ENCODE peak calls at places on chromosomes 11 and 22, in six cellular contexts. X is neural progenitor cell, W is PC-3, J is GM23248, U is mammary epithelial cell, R is PC-9. H is an unnamed sample. For H3K36me3, the result is how much of the 10 kb centered on the place peaks cover.

GRCh38 chr22:48781868-48782267 is 1045.8 kb downstream of the BRD1 start:
- DNase-seq in X (no peak), W (no peak), J (no peak), U (no peak), R (no peak), H (no peak)

GRCh38 chr11:37504925-37505324 is 906.9 kb upstream of the RAG2 start:
- DNase-seq in X (no peak), W (peak), J (peak), U (peak), R (peak), H (no peak)

GRCh38 chr11:96275807-96276594 is 67.0 kb downstream of the MAML2 start:
- DNase-seq in X (no peak), W (no peak), J (peak), U (no peak), R (no peak), H (no peak)

GRCh38 chr11:103433380-103433779 is 324.2 kb downstream of the DYNC2H1 start:
- DNase-seq in X (no peak), W (peak), J (peak), U (peak), R (peak), H (no peak)

GRCh38 chr22:30294830-30295229 is 5.5 kb upstream of the CASTOR1 start:
- DNase-seq in X (no peak), W (no peak), J (no peak), U (no peak), R (no peak), H (no peak)

GRCh38 chr11:5891216-5891800 is 1.7 kb upstream of the OR52E5 start:
- DNase-seq in X (no peak), W (peak), J (peak), U (peak), R (no peak), H (peak)

GRCh38 chr11:69817265-69818236 is 1.7 kb downstream of the FGF3 start:
- DNase-seq in X (peak), W (peak), J (peak), U (peak), R (no peak), H (no peak)

GRCh38 chr11:8342821-8343681 is 79.4 kb upstream of the LMO1 start:
- DNase-seq in X (no peak), W (peak), J (no peak), U (peak), R (peak), H (peak)

GRCh38 chr11:93648168-93648567 is 13.3 kb upstream of the CEP295 start:
- DNase-seq in X (peak), W (peak), J (peak), U (peak), R (no peak), H (no peak)

GRCh38 chr11:86624366-86624765 is 48.0 kb downstream of the ME3 start:
- DNase-seq in X (no peak), W (no peak), J (peak), U (no peak), R (no peak), H (no peak)

GRCh38 chr11:94103476-94103875 is 25.2 kb upstream of the PANX1 start:
- DNase-seq in X (no peak), W (no peak), J (no peak), U (no peak), R (no peak), H (no peak)

DNA sequence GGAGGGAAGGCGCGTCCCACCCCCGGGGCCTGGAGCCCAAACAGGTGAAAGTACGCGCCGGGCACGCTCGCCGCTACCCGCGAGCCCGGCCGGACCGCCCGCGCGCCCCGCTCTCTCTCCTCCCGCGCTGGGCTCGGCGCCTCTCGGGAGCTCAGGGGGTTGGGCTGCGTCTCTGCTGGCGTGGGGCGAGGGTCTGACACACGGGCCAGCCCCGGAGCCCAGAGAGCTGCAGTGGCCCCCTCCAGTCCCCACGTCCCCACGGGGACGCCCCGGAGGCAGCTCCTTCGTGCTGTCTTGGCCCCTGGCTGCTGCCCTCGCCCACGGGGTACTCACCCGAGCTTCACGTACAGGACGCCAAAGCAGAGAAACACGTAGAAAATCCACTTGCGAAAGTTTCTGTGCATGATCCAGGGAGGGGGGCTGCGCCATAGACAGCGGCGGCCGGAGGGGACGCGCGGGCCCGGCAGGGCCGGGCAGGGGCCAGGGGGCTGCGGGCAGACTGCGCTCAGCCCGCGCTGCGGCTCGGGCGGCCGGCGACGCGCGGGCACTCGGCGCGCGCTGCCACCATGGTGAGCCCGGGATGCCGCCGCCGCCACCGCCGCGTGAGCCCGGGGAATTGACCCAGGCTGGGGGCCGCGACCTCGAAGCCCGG is 485 bp downstream of the WNT7B start:
- DNase-seq in X (peak), W (peak), J (peak), U (peak), R (no peak), H (no peak)
- TF ChIP-seq EZH2 in X (peak), W (no peak), J (peak), U (no peak), R (no peak), H (no peak)

GRCh38 chr11:83715927-83716525 is 429.9 kb upstream of the CCDC90B start:
- DNase-seq in X (no peak), W (no peak), J (no peak), U (no peak), R (peak), H (no peak)
- H3K36me3 ChIP-seq in X (under half), W (under half), J (under half), U (under half), R (under half), H (under half)

DNA sequence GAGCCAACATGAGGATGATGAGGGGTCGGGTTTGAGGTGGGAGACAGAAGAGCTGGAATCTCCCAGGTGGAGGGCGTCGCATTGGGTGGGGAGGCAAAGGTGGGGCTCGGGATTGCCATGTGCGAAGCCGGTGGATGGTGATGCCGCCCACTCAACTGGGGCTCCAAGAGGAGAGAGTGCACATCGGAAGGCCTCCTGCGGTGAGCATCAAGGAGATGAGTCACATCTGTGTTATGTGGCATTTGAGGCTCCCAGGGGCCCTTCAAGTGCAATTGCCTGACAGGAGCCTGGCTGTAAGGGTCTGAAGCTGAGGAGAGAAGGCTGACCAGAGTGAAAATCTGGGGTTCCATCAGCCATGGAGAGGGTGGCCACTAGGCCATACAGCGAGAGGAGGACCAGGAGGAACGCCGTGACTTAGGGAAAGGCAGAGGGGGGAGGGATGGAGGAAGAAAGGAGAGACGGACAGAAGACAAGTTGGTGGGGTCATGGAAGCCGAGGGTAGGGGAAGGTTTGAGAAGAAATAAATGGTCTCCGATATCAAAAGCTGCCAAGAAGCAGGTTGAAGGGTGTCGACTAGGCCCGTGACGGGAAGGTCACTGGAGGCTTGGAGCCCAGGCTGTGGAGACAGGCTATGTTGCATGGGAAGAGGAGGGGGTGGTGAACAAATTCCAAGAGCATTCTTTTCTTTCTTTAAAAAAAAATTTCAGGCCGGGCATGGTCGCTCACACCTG is 21.3 kb downstream of the RASD2 start:
- DNase-seq in X (no peak), W (peak), J (peak), U (peak), R (peak), H (no peak)
- H2AFZ ChIP-seq in X (no peak), W (no peak), J (no peak), U (no peak), R (no peak), H (no peak)

GRCh38 chr11:34738237-34738636 is 117.3 kb downstream of the EHF start:
- DNase-seq in X (no peak), W (no peak), J (no peak), U (no peak), R (no peak), H (no peak)
- TF ChIP-seq EZH2 in X (no peak), W (no peak), J (no peak), U (no peak), R (no peak), H (no peak)

GRCh38 chr11:47487421-47487820 is 38.5 kb upstream of the RAPSN start:
- DNase-seq in X (no peak), W (no peak), J (no peak), U (no peak), R (no peak), H (no peak)

GRCh38 chr11:47488674-47489394 is 39.9 kb upstream of the RAPSN start:
- DNase-seq in X (no peak), W (no peak), J (no peak), U (no peak), R (no peak), H (no peak)

GRCh38 chr11:47488111-47488510 is 39.2 kb upstream of the RAPSN start:
- DNase-seq in X (no peak), W (no peak), J (no peak), U (no peak), R (no peak), H (no peak)

GRCh38 chr11:47485112-47485511 is 36.2 kb upstream of the RAPSN start:
- DNase-seq in X (no peak), W (no peak), J (no peak), U (peak), R (peak), H (no peak)

GRCh38 chr11:47489395-47489755 is 40.4 kb upstream of the RAPSN start:
- DNase-seq in X (no peak), W (no peak), J (peak), U (no peak), R (no peak), H (no peak)
- H3K36me3 ChIP-seq in X (under half), W (under half), J (under half), U (under half), R (under half), H (under half)

H was measured in MM.1S.